ENCODE peak calls at places on chromosomes 4 and X, in nine cellular contexts. E is activated CD8-positive, alpha-beta memory T cell treated with anti-CD3 and anti-CD28 coated beads for 1 hour; W is erythroblast; J is astrocyte of the cerebellum; B is GM18507; C is AG20443; R is ELR; L is NCI-H345; P is NCI-H510A. Z is an unnamed sample.

GRCh38 chr4:189912170-189912569 is 28.5 kb upstream of the FRG1 start:
- DNase-seq in J (no peak), R (peak; percentile 10), W (no peak), L (no peak), P (no peak), B (no peak), C (no peak), E (no peak), Z (peak; percentile 8)

GRCh38 chrX:19568422-19568821 is 53.1 kb upstream of the MAP3K15 start:
- DNase-seq in L (no peak), P (no peak), R (no peak), C (no peak), E (no peak), B (no peak), J (no peak), W (no peak), Z (no peak)

GRCh38 chr4:3871181-3871852 is 105.1 kb downstream of the ADRA2C start:
- DNase-seq in J (no peak), C (no peak), E (no peak), W (no peak), L (no peak), P (no peak), B (no peak), R (peak; percentile 8), Z (peak; percentile 42)

GRCh38 chr4:17636696-17637351 is 22.4 kb downstream of the MED28 start:
- DNase-seq in J (peak; percentile 48), P (peak; percentile 41), B (peak; percentile 48), C (peak; percentile 92), E (peak; percentile 38), L (peak; percentile 57), R (peak; percentile 82), W (peak; percentile 73), Z (peak; percentile 86)

GRCh38 chr4:98662619-98663225 is 4.3 kb upstream of the TSPAN5 start:
- DNase-seq in L (peak; percentile 17), B (no peak), W (peak; percentile 21), P (peak; percentile 5), E (no peak), J (peak; percentile 89), C (no peak), R (no peak), Z (no peak)

GRCh38 chrX:15570145-15570544 is 30.6 kb downstream of the ACE2 start:
- DNase-seq in R (no peak), J (no peak), W (no peak), E (no peak), C (no peak), B (no peak), P (no peak), L (no peak), Z (no peak)

GRCh38 chr4:40672528-40673522 is 43.2 kb upstream of the RBM47 start:
- DNase-seq in L (no peak), E (no peak), C (peak; percentile 83), W (peak; percentile 6), R (peak; percentile 97), P (peak; percentile 17), B (peak; percentile 39), J (peak; percentile 97), Z (peak; percentile 93)

GRCh38 chrX:152881289-152881688 is 16.6 kb upstream of the ZNF185 start:
- DNase-seq in R (no peak), B (no peak), J (no peak), E (no peak), W (no peak), P (no peak), C (no peak), L (no peak), Z (no peak)

GRCh38 chrX:38898261-38898660 is 97.0 kb downstream of the MID1IP1 start:
- DNase-seq in R (no peak), E (no peak), P (no peak), J (no peak), B (no peak), L (no peak), C (no peak), W (no peak), Z (no peak)

GRCh38 chr4:7332216-7333023 is 102.3 kb downstream of the PSAPL1 start:
- DNase-seq in E (no peak), W (no peak), C (peak; percentile 77), P (no peak), J (peak; percentile 77), B (no peak), L (no peak), R (peak; percentile 77), Z (peak; percentile 85)

GRCh38 chr4:109012286-109012880 is 249.5 kb upstream of the ETNPPL start:
- DNase-seq in C (no peak), J (no peak), P (no peak), E (no peak), R (no peak), L (no peak), W (no peak), B (no peak), Z (no peak)

GRCh38 chr4:76809594-76810305 is 88.2 kb downstream of the SOWAHB start:
- DNase-seq in E (no peak), J (no peak), L (no peak), C (peak; percentile 47), B (no peak), R (peak; percentile 22), P (no peak), W (no peak), Z (peak; percentile 64)

Z was measured in GM23248.